ENCODE peak calls at places on chromosomes 1 and 21, in four cellular contexts. A is A549, E is HepG2, K is GM12878. B is an unnamed sample.

GRCh38 chr1:183734600-183735036 is 70.3 kb upstream of the RGL1 start:
- DNase-seq in A (no peak), E (no peak), K (no peak), B (no peak)

GRCh38 chr1:228990906-228991569 is 255.8 kb downstream of the RHOU start:
- DNase-seq in A (no peak), E (no peak), K (no peak), B (no peak)

GRCh38 chr1:91650764-91651163 is 150.1 kb downstream of the CDC7 start:
- DNase-seq in A (peak), E (no peak), K (no peak), B (peak)

GRCh38 chr1:148318123-148318899 is 164.8 kb downstream of the PPIAL4G start:
- DNase-seq in A (no peak), E (no peak), K (peak), B (no peak)

GRCh38 chr1:173117108-173117633 is 66.4 kb upstream of the TNFSF18 start:
- DNase-seq in A (no peak), E (no peak), K (no peak), B (no peak)

GRCh38 chr1:93641527-93641926 is 40.1 kb downstream of the BCAR3 start:
- DNase-seq in A (no peak), E (no peak), K (no peak), B (no peak)

GRCh38 chr1:63690966-63691365 is 82.9 kb upstream of the ROR1 start:
- DNase-seq in A (no peak), E (no peak), K (no peak), B (no peak)

GRCh38 chr1:233081686-233082085 is 131.3 kb downstream of the NTPCR start:
- DNase-seq in A (no peak), E (no peak), K (no peak), B (no peak)

GRCh38 chr1:69967245-69967766 is 238.1 kb downstream of the LRRC40 start:
- DNase-seq in A (no peak), E (no peak), K (no peak), B (no peak)

GRCh38 chr1:1141244-1141910 is 25.5 kb upstream of the C1orf159 start:
- DNase-seq in A (no peak), E (no peak), K (no peak), B (peak)

GRCh38 chr1:214670098-214670497 is 67.1 kb downstream of the CENPF start:
- DNase-seq in A (no peak), E (peak), K (no peak), B (no peak)

GRCh38 chr1:39954261-39954869 is 580 bp upstream of the MFSD2A start:
- DNase-seq in A (no peak), E (no peak), K (no peak), B (no peak)

GRCh38 chr1:46991083-46991923 is 32.2 kb upstream of the CYP4X1 start:
- DNase-seq in A (peak), E (peak), K (no peak), B (no peak)

GRCh38 chr1:58293388-58293787 is 253.1 kb downstream of the OMA1 start:
- DNase-seq in A (no peak), E (no peak), K (no peak), B (no peak)

GRCh38 chr1:20151906-20152598 is 12.9 kb downstream of the PLA2G2F start:
- DNase-seq in A (peak), E (peak), K (no peak), B (peak)

GRCh38 chr1:183310753-183311465 is 107.3 kb downstream of the NMNAT2 start:
- DNase-seq in A (no peak), E (no peak), K (no peak), B (no peak)

GRCh38 chr1:68516066-68516465 is 19.2 kb upstream of the DEPDC1 start:
- DNase-seq in A (no peak), E (no peak), K (no peak), B (no peak)

GRCh38 chr21:25862596-25862995 is 127.8 kb downstream of the GABPA start:
- DNase-seq in A (peak), E (peak), K (no peak), B (peak)

GRCh38 chr1:20233394-20233793 is 47.1 kb upstream of the PLA2G2C start:
- DNase-seq in A (peak), E (peak), K (no peak), B (no peak)

GRCh38 chr1:22896184-22896583 is 76.5 kb downstream of the LACTBL1 start:
- DNase-seq in A (no peak), E (no peak), K (no peak), B (no peak)

GRCh38 chr1:185813401-185813979 is 79.3 kb downstream of the HMCN1 start:
- DNase-seq in A (peak), E (peak), K (no peak), B (peak)

GRCh38 chr21:24150753-24151152 is 1456.5 kb downstream of the MRPL39 start:
- DNase-seq in A (no peak), E (no peak), K (no peak), B (no peak)

GRCh38 chr1:203556047-203556851 is 62.3 kb downstream of the OPTC start:
- DNase-seq in A (no peak), E (no peak), K (no peak), B (no peak)

GRCh38 chr1:29583727-29584126 is 347.4 kb downstream of the PTPRU start:
- DNase-seq in A (no peak), E (no peak), K (no peak), B (no peak)

GRCh38 chr1:47179023-47179987 is 10.5 kb downstream of the PDZK1IP1 start:
- DNase-seq in A (peak), E (peak), K (peak), B (peak)

GRCh38 chr1:41740058-41740457 is 178.7 kb downstream of the HIVEP3 start:
- DNase-seq in A (no peak), E (no peak), K (no peak), B (no peak)

GRCh38 chr1:197464039-197464438 is 196.0 kb downstream of the CRB1 start:
- DNase-seq in A (no peak), E (peak), K (no peak), B (no peak)

GRCh38 chr1:87203890-87204289 is 124.8 kb upstream of the LMO4 start:
- DNase-seq in A (no peak), E (no peak), K (no peak), B (no peak)
- TF ChIP-seq CHD4 in A (no peak), E (no peak), K (no peak), B (no peak)

DNA sequence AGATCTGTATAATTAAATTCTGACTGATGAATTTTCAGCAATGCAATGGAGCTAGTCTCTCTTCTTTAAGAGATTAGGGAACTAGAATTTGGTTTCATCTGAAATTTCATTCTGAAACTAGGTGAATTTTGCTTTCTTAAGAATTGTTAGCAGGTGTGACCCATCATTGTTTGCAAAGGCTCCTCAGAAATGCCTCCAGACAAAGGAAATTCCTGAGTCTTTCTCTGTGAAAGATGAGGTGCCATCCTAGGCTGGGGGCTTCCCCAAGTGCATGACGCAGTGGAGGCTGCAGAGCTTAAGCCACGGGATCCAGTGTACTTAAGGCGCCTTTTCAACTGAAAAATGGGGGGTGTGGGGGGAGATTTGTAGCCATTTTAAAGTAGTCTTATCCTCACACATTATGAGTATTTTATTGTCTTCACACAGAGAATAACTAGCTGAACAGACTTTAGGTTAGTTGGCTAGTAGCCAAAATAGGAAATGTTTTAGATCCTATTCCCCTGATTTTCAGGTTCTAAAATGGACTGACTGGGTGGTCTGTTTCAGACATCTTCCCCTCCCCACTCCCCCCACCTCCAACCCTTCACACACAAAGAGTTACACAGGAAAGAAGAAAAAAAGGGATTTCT is 202.0 kb downstream of the NFIA start:
- DNase-seq in A (no peak), E (no peak), K (no peak), B (no peak)
- TF ChIP-seq CHD4 in A (no peak), E (no peak), K (no peak), B (no peak)

GRCh38 chr1:33137800-33138199 is 44.0 kb downstream of the TRIM62 start:
- DNase-seq in A (no peak), E (peak), K (no peak), B (peak)
- TF ChIP-seq CHD4 in A (no peak), E (no peak), K (no peak), B (no peak)

GRCh38 chr1:201395936-201396335 is 3.2 kb downstream of the LAD1 start:
- DNase-seq in A (no peak), E (no peak), K (no peak), B (no peak)
- TF ChIP-seq CHD4 in A (no peak), E (no peak), K (no peak), B (no peak)

DNA sequence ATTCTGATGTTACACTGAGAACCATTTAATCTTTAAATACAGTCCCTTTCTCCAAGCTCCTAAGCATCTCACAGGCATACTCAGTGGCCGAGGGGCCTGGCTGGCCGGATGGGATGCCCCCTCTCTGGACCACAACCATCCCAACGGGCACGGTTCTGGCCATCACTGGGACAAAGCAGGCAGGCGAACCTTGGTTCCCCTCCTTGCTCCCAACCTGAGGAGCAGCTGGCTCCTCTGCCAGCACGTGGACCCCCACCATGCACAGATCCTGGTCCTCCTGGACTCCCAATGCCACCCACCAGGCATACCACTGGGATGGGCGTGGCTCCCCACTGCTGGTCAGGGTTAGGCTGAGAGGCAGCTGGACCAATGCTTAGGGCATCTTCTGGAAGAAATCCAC is 19.8 kb upstream of the PRDM16 start:
- DNase-seq in A (no peak), E (no peak), K (no peak), B (no peak)
- TF ChIP-seq CHD4 in A (no peak), E (no peak), K (no peak), B (no peak)

GRCh38 chr1:16152521-16153087 is 3.3 kb downstream of the EPHA2 start:
- DNase-seq in A (no peak), E (peak), K (no peak), B (no peak)

GRCh38 chr1:16149702-16150488 is 6.0 kb downstream of the EPHA2 start:
- DNase-seq in A (no peak), E (no peak), K (no peak), B (no peak)

GRCh38 chr1:16151985-16152384 is 3.9 kb downstream of the EPHA2 start:
- DNase-seq in A (no peak), E (no peak), K (no peak), B (no peak)

GRCh38 chr1:16150508-16150907 is 5.4 kb downstream of the EPHA2 start:
- DNase-seq in A (no peak), E (no peak), K (no peak), B (no peak)

DNA sequence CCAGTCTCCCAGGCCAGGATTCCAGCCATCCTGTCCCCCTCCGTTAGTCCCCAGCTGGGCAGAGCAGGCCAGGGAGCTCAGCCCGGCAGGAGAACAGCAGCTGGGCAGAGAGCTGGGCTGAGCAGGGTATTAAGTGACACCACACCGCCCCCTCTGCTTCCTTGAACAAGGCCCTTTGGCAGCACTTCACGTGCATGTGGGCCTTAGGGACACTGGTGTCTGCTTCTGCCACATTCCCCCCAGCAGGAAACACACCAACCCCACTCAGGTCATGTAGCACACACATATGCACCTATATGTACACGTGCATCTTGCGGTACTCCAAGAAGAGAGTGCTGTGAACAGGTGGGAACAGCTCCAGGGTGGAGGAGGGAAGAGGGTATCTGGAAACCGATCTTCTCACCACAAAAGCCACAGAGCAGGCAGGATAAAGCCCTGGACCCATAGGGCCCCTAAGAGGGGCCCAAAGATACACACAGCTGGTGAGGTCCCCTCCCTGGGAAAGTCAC is 4.6 kb downstream of the EPHA2 start:
- DNase-seq in A (no peak), E (no peak), K (no peak), B (peak)
- TF ChIP-seq CHD4 in A (no peak), E (no peak), K (no peak), B (no peak)

DNA sequence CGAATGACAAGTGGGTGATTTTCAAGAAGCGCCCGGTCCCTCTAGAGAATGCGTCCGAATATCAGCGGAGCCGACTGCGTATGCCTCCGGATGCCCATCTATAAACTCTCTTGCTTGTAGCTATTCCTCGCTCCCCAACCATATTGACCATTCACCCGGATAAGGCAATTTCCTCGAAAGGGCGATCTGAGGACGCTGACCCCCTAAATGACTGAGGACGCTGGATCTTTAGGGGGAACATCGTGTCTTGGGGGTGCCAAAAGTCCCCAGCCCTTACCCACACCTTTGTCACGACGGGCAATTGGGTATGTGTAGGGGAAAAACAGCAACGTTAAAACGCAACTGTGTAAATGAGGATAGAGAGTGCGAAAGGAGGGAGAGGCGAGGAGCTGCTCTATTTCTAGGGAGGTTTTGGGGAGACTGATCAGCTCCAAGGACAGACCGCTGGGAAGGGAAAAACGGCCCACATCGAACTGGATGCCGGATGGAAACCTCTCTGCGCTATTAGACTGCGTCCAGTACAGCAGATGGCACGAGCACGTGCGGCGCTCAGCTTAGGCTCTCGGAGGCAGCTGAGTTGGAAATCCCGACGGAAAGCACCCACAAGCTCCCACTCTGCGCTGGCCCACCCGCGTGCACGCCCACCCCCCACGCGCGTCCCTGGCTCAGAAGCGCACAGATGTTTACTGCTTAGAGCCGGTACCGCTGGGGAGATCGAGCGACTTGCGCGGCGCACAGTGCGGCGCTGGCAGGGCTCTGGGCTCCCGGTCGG is 2.9 kb upstream of the PRRX1 start:
- DNase-seq in A (no peak), E (no peak), K (no peak), B (no peak)
- TF ChIP-seq CHD4 in A (no peak), E (no peak), K (no peak), B (no peak)

DNA sequence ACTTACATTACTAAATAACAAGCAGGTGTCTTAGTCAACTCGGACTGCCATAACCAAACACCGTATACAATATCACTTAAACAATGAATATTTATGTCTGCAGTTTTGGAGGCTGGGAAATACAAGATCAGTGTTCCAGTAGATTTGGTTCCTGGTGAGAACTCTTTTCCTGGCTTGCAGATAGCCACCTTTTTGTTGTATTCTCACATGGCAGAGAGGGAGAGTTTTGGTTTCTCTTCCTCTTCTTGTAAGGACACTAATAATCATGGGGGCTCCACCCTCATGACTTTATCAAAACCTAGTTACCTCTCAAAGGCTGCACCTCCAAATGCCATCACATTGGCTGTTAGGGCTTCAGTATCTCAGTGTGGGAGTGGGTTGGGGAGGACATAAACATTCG is 82.9 kb upstream of the CACYBP start:
- DNase-seq in A (no peak), E (no peak), K (peak), B (no peak)
- TF ChIP-seq CHD4 in A (no peak), E (no peak), K (no peak), B (no peak)

B was measured in K562.